ENCODE peak calls at places on chromosomes 6 and 20, in eight cellular contexts. G is heart left ventricle, D is Peyer's patch, T is brain microvascular endothelial cell, R is fibroblast of lung, X is breast epithelium, B is fibroblast of the aortic adventitia, I is cardiac muscle cell. J is an unnamed sample.

GRCh38 chr6:156231353-156231752 is 545.8 kb upstream of the ARID1B start:
- DNase-seq in D (no peak), T (no peak), R (no peak), G (no peak), X (no peak), B (no peak), I (no peak), J (no peak)

GRCh38 chr6:118932421-118932820 is 2.5 kb downstream of the MCM9 start:
- DNase-seq in X (no peak), B (no peak), D (no peak), I (no peak), T (no peak), G (no peak), R (no peak), J (no peak)

GRCh38 chr6:138486249-138487121 is 12.8 kb downstream of the NHSL1 start:
- DNase-seq in I (no peak), X (no peak), G (no peak), T (no peak), B (no peak), R (no peak), D (no peak), J (no peak)

GRCh38 chr20:10848810-10849370 is 175.1 kb upstream of the JAG1 start:
- DNase-seq in X (no peak), D (peak), B (peak), T (peak), I (no peak), G (peak), R (peak), J (peak)

GRCh38 chr20:617934-618690 is 8.0 kb upstream of the TCF15 start:
- DNase-seq in T (no peak), R (no peak), G (no peak), D (no peak), B (no peak), X (no peak), I (no peak), J (no peak)

GRCh38 chr6:75421316-75422023 is 72.1 kb downstream of the FILIP1 start:
- DNase-seq in X (no peak), T (no peak), D (no peak), G (no peak), R (no peak), B (no peak), I (no peak), J (no peak)

GRCh38 chr6:12203001-12203400 is 87.2 kb upstream of the EDN1 start:
- DNase-seq in T (peak), X (no peak), D (no peak), I (peak), G (no peak), B (peak), R (peak), J (peak)

GRCh38 chr20:62212309-62212708 is 7.8 kb downstream of the HRH3 start:
- DNase-seq in I (no peak), R (no peak), D (no peak), G (no peak), X (no peak), T (no peak), B (no peak), J (no peak)

GRCh38 chr20:2330090-2330695 is 34.4 kb downstream of the TGM3 start:
- DNase-seq in T (no peak), R (no peak), D (no peak), X (no peak), I (no peak), G (no peak), B (no peak), J (no peak)

GRCh38 chr6:154536922-154537449 is 26.5 kb upstream of the CNKSR3 start:
- DNase-seq in D (no peak), I (no peak), T (no peak), G (no peak), X (no peak), R (no peak), B (no peak), J (no peak)

GRCh38 chr6:156988276-156989158 is 211.3 kb downstream of the ARID1B start:
- DNase-seq in G (no peak), R (no peak), X (no peak), T (no peak), B (no peak), D (no peak), I (peak), J (no peak)

GRCh38 chr6:5023923-5024322 is 20.1 kb upstream of the RPP40 start:
- DNase-seq in G (no peak), D (no peak), X (no peak), T (no peak), R (no peak), I (no peak), B (no peak), J (no peak)

GRCh38 chr6:5020142-5020541 is 16.3 kb upstream of the RPP40 start:
- DNase-seq in I (no peak), R (no peak), D (no peak), G (no peak), T (no peak), B (no peak), X (no peak), J (no peak)
- H3K4me3 ChIP-seq in I (no peak), R (no peak), D (no peak), G (no peak), T (no peak), B (no peak), X (no peak), J (no peak)

DNA sequence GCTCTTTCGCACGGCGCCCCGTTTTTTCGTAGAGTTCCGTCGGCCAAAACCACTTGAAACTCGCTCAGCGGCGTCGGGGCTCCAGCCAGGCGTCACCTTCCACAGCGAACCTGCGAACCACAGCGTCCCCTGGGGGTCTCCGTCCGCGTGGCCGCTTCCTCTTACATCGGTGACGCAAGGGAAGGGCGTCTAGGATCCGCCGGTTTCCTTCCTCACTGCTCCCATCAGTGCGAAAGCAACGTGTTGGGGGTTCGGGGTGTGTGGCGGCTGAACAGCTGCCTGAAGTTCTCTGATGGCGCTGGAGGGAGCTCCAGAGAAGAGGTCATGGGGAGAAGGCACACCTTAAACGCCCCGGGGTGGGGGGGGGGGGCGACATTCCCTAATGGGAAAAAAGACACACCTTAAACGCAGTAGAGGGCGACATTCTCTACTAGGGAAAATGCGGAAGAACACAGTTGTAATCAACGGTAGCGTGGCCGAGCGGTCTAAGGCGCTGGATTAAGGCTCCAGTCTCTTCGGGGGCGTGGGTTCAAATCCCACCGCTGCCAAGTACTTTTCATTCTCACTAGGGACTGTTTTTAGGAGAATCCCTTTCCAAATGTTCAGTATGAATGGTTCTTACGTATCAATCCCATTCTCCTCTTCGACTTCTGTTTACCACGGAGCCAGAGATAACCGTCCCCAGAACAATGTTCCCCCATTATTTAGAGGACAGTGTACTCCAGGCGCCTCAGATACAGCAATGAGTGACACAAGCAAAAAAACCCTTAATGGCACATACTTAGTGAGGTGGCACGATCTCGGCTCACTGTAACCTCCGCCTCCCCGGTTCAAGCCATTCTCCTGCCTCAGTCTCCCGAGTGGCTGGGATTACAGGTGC is 16.3 kb downstream of the ZNF311 start:
- DNase-seq in R (peak), D (peak), X (no peak), B (peak), G (peak), I (peak), T (peak), J (no peak)
- TF ChIP-seq CTCF in R (peak), D (peak), X (no peak), B (peak), G (no peak), I (peak), T (peak), J (peak)

GRCh38 chr20:51698252-51698651 is 69.9 kb downstream of the ATP9A start:
- DNase-seq in B (no peak), R (no peak), T (no peak), X (no peak), I (no peak), D (no peak), G (no peak), J (no peak)

GRCh38 chr20:51697119-51697826 is 70.9 kb downstream of the ATP9A start:
- DNase-seq in X (no peak), G (no peak), R (no peak), B (peak), I (no peak), T (no peak), D (no peak), J (no peak)

GRCh38 chr20:51695574-51696303 is 72.5 kb downstream of the ATP9A start:
- DNase-seq in I (no peak), R (peak), T (peak), D (no peak), B (peak), X (no peak), G (no peak), J (no peak)

GRCh38 chr20:51692806-51693400 is 75.3 kb downstream of the ATP9A start:
- DNase-seq in B (no peak), T (no peak), I (no peak), G (no peak), X (no peak), R (no peak), D (no peak), J (no peak)

DNA sequence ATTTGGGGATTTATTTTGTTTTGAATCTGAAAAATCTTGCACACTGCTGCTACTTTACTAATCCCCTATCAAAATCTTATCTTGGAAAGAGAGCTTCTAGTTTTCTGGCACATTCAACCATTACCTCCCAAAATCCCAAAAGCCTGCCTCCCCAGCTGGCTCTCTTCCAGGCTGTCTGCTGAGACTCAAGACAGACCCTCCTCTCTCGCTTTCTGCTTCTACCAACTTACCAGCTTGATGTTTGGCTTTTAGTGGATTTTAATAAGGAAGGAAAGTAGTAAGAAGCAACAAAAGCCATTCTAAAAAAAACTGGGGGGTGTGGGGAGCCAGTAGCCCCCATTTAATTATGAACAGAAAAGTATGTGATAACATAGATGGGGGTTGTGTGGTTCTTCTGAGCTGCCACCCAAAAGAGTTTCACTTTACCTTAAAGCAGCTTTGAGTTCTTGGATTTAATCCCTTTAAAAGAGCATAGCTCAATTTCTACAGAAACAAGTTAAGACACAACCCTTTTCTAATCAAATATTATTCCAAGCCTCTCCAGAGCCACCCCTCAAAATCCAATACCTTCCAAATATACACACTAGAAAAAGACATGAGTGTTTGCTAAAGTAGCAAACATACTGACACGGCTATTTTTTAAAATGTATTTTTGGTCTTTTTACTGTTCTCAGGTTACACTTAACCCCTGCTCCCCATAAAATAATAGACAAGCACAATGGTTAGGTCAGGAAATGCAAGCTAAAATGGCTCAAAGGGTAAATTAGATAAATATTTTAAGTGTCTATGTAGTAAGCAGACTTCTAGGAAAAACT is 71.7 kb downstream of the ATP9A start:
- DNase-seq in B (peak), R (peak), T (no peak), I (peak), G (no peak), X (no peak), D (no peak), J (no peak)
- H3K4me3 ChIP-seq in B (peak), R (no peak), T (peak), I (no peak), G (no peak), X (no peak), D (no peak), J (peak)

GRCh38 chr20:41853803-41854202 is 235.6 kb upstream of the CHD6 start:
- DNase-seq in G (no peak), I (no peak), R (no peak), D (no peak), B (no peak), X (no peak), T (no peak), J (no peak)

DNA sequence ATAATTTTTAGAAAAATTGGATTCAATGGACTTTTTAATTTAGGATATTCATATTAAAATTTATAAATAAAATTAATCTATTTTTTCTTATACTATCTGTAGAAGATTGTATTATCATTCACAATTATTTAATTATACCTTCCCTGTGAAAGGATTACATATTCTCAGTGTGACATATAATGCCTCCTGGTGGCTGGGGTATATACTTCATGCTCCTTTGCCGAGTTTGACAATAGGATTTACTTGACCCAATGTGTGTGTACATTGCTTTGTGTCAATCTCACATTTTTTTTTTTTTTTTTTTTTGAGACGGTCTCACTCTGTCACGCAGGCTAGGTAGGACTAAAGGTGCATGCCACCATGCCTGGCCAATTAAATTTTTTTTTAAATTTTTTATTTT is 230.0 kb upstream of the CHD6 start:
- DNase-seq in I (no peak), D (no peak), T (no peak), X (no peak), R (no peak), B (no peak), G (no peak), J (no peak)
- TF ChIP-seq CTCF in I (no peak), D (no peak), T (no peak), X (no peak), R (no peak), B (no peak), G (no peak), J (no peak)

GRCh38 chr6:73388433-73388799 is 6.2 kb upstream of the DDX43 start:
- DNase-seq in R (no peak), I (no peak), G (no peak), D (no peak), B (no peak), X (no peak), T (no peak), J (no peak)
- H3K4me3 ChIP-seq in R (peak), I (peak), G (peak), D (peak), B (peak), X (peak), T (peak), J (peak)

GRCh38 chr6:1022719-1023118 is 289.2 kb upstream of the FOXQ1 start:
- DNase-seq in D (no peak), T (no peak), B (no peak), R (no peak), I (no peak), X (no peak), G (no peak), J (no peak)
- TF ChIP-seq CTCF in D (no peak), T (no peak), B (no peak), R (no peak), I (no peak), X (no peak), G (no peak), J (no peak)

GRCh38 chr6:31400467-31401289 is 2.7 kb upstream of the MICA start:
- DNase-seq in X (peak), B (peak), D (peak), T (peak), R (peak), G (peak), I (peak), J (no peak)
- H3K4me3 ChIP-seq in X (peak), B (peak), D (peak), T (peak), R (peak), G (peak), I (peak), J (peak)

DNA sequence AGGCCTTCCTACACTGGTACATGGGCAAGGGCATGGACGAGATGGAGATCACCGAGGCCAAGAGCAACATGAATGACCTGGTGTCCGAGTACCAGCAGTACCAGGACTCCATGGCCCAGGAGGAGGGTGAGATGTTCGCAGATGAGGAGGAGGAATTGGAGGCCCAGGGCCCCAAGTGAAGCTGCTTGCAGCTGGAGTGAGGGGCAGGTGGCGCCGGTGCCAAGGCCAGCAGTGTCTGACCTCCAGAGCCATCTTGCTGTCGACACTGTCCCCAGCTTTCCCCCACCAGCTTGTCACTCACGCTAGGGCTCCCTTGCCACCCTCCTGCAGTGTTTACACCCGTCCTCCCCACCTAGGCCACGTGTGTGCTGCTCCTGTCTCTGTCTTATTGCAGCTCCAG is 12.2 kb downstream of the GABRR2 start:
- DNase-seq in I (no peak), B (no peak), G (no peak), D (no peak), X (no peak), R (no peak), T (no peak), J (no peak)
- TF ChIP-seq CTCF in I (no peak), B (no peak), G (no peak), D (no peak), X (no peak), R (no peak), T (no peak), J (no peak)

GRCh38 chr6:6758915-6759654 is 170.6 kb downstream of the LY86 start:
- DNase-seq in R (peak), B (peak), X (no peak), G (peak), T (peak), I (peak), D (no peak), J (no peak)
- H3K4me3 ChIP-seq in R (no peak), B (no peak), X (peak), G (no peak), T (peak), I (no peak), D (no peak), J (no peak)

GRCh38 chr20:43244647-43245046 is 54.9 kb upstream of the PTPRT start:
- DNase-seq in D (no peak), B (no peak), I (no peak), G (no peak), T (no peak), R (no peak), X (no peak), J (no peak)

GRCh38 chr20:43247361-43247760 is 57.7 kb upstream of the PTPRT start:
- DNase-seq in D (no peak), T (no peak), I (no peak), R (no peak), G (no peak), B (no peak), X (no peak), J (no peak)

GRCh38 chr20:43248341-43248740 is 58.6 kb upstream of the PTPRT start:
- DNase-seq in X (no peak), I (no peak), D (no peak), T (no peak), B (no peak), R (no peak), G (no peak), J (no peak)

GRCh38 chr20:43241057-43241702 is 51.5 kb upstream of the PTPRT start:
- DNase-seq in B (no peak), T (no peak), R (no peak), I (no peak), D (no peak), X (no peak), G (no peak), J (no peak)

DNA sequence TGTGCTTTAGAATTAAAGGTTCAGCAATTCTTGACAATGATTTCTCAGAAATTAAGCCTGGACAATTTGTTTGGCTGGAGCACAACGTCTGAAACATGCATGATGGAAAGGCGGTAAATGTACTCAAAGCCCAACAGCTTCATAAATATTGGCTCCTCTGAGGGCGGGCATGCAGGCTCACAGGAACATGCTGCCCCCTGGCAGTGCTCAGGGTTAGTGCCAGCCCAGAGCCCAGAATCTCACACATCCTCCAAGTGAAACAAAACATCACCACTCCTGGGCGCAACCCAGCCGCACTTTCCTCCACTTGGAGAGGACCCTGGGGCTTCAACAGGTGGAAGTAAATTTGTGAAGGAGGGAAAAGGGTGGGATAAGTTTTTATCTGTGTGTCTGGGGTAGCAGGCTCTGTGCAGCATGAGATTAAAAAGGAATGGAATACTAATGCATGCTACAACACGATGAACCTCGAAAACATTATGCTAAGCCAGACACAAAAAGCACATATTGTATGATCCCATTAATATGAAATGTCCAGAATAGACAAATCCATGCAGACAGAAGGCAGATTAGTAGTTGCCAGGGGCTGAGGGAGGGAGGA is 54.1 kb upstream of the PTPRT start:
- DNase-seq in B (no peak), X (peak), T (no peak), I (peak), D (no peak), G (no peak), R (no peak), J (no peak)
- TF ChIP-seq CTCF in B (peak), X (no peak), T (no peak), I (peak), D (no peak), G (no peak), R (no peak), J (no peak)

J was measured in retinal pigment epithelial cell.